ENCODE peak calls at places on chromosomes 5 and 9, in eight cellular contexts. One of them, this sample, is unnamed.

GRCh38 chr5:54902817-54903473 is 82.4 kb downstream of the ESM1 start:
- DNase-seq in NCI-H510A treated with DMSO at 0.1 percent for 48 hours: peak
- DNase-seq in iris pigment epithelial cell: peak
- DNase-seq in astrocyte: peak
- DNase-seq in activated CD4-positive, CD25-positive, alpha-beta regulatory T cell treated with anti-CD3 and anti-CD28 coated beads, Interleukin-2, amount 50 U/mL, for 16 hours: no peak
- DNase-seq in ELF-1: no peak
- DNase-seq in H4: peak
- DNase-seq in lower lobe of right lung: no peak
- DNase-seq in this sample: no peak

GRCh38 chr9:12708562-12709298 is 15.5 kb downstream of the TYRP1 start:
- DNase-seq in iris pigment epithelial cell: peak
- DNase-seq in ELF-1: no peak
- DNase-seq in activated CD4-positive, CD25-positive, alpha-beta regulatory T cell treated with anti-CD3 and anti-CD28 coated beads, Interleukin-2, amount 50 U/mL, for 16 hours: no peak
- DNase-seq in lower lobe of right lung: no peak
- DNase-seq in astrocyte: peak
- DNase-seq in H4: no peak
- DNase-seq in NCI-H510A treated with DMSO at 0.1 percent for 48 hours: no peak
- DNase-seq in this sample: no peak

GRCh38 chr5:87127426-87127825 is 140.3 kb upstream of the RASA1 start:
- DNase-seq in NCI-H510A treated with DMSO at 0.1 percent for 48 hours: no peak
- DNase-seq in iris pigment epithelial cell: peak
- DNase-seq in activated CD4-positive, CD25-positive, alpha-beta regulatory T cell treated with anti-CD3 and anti-CD28 coated beads, Interleukin-2, amount 50 U/mL, for 16 hours: no peak
- DNase-seq in astrocyte: peak
- DNase-seq in lower lobe of right lung: no peak
- DNase-seq in H4: peak
- DNase-seq in ELF-1: no peak
- DNase-seq in this sample: no peak

GRCh38 chr5:55159763-55160492 is at the start of gene GPX8:
- DNase-seq in iris pigment epithelial cell: peak
- DNase-seq in NCI-H510A treated with DMSO at 0.1 percent for 48 hours: peak
- DNase-seq in lower lobe of right lung: no peak
- DNase-seq in H4: peak
- DNase-seq in activated CD4-positive, CD25-positive, alpha-beta regulatory T cell treated with anti-CD3 and anti-CD28 coated beads, Interleukin-2, amount 50 U/mL, for 16 hours: no peak
- DNase-seq in astrocyte: peak
- DNase-seq in ELF-1: peak
- DNase-seq in this sample: no peak

GRCh38 chr9:77456829-77457437 is 191.2 kb downstream of the GNA14 start:
- DNase-seq in astrocyte: peak
- DNase-seq in lower lobe of right lung: peak
- DNase-seq in activated CD4-positive, CD25-positive, alpha-beta regulatory T cell treated with anti-CD3 and anti-CD28 coated beads, Interleukin-2, amount 50 U/mL, for 16 hours: peak
- DNase-seq in NCI-H510A treated with DMSO at 0.1 percent for 48 hours: peak
- DNase-seq in iris pigment epithelial cell: peak
- DNase-seq in ELF-1: peak
- DNase-seq in H4: peak
- DNase-seq in this sample: peak

GRCh38 chr9:22103650-22104575 is 94.8 kb upstream of the CDKN2B start:
- DNase-seq in activated CD4-positive, CD25-positive, alpha-beta regulatory T cell treated with anti-CD3 and anti-CD28 coated beads, Interleukin-2, amount 50 U/mL, for 16 hours: no peak
- DNase-seq in ELF-1: no peak
- DNase-seq in H4: no peak
- DNase-seq in iris pigment epithelial cell: peak
- DNase-seq in NCI-H510A treated with DMSO at 0.1 percent for 48 hours: no peak
- DNase-seq in lower lobe of right lung: no peak
- DNase-seq in astrocyte: peak
- DNase-seq in this sample: no peak

GRCh38 chr5:64794053-64794770 is 25.5 kb downstream of the CWC27 start:
- DNase-seq in iris pigment epithelial cell: no peak
- DNase-seq in astrocyte: no peak
- DNase-seq in ELF-1: no peak
- DNase-seq in NCI-H510A treated with DMSO at 0.1 percent for 48 hours: no peak
- DNase-seq in lower lobe of right lung: no peak
- DNase-seq in H4: no peak
- DNase-seq in activated CD4-positive, CD25-positive, alpha-beta regulatory T cell treated with anti-CD3 and anti-CD28 coated beads, Interleukin-2, amount 50 U/mL, for 16 hours: no peak
- DNase-seq in this sample: no peak

GRCh38 chr5:179259731-179260323 is 85.4 kb downstream of the ADAMTS2 start:
- DNase-seq in ELF-1: no peak
- DNase-seq in NCI-H510A treated with DMSO at 0.1 percent for 48 hours: no peak
- DNase-seq in iris pigment epithelial cell: no peak
- DNase-seq in H4: no peak
- DNase-seq in activated CD4-positive, CD25-positive, alpha-beta regulatory T cell treated with anti-CD3 and anti-CD28 coated beads, Interleukin-2, amount 50 U/mL, for 16 hours: no peak
- DNase-seq in astrocyte: no peak
- DNase-seq in lower lobe of right lung: no peak
- DNase-seq in this sample: no peak

GRCh38 chr5:61486476-61486875 is 154.4 kb downstream of the ZSWIM6 start:
- DNase-seq in lower lobe of right lung: no peak
- DNase-seq in NCI-H510A treated with DMSO at 0.1 percent for 48 hours: no peak
- DNase-seq in H4: no peak
- DNase-seq in astrocyte: peak
- DNase-seq in activated CD4-positive, CD25-positive, alpha-beta regulatory T cell treated with anti-CD3 and anti-CD28 coated beads, Interleukin-2, amount 50 U/mL, for 16 hours: no peak
- DNase-seq in ELF-1: no peak
- DNase-seq in iris pigment epithelial cell: no peak
- DNase-seq in this sample: no peak

GRCh38 chr5:154771383-154771901 is 16.3 kb downstream of the LARP1 start:
- DNase-seq in H4: peak
- DNase-seq in activated CD4-positive, CD25-positive, alpha-beta regulatory T cell treated with anti-CD3 and anti-CD28 coated beads, Interleukin-2, amount 50 U/mL, for 16 hours: no peak
- DNase-seq in iris pigment epithelial cell: peak
- DNase-seq in NCI-H510A treated with DMSO at 0.1 percent for 48 hours: no peak
- DNase-seq in lower lobe of right lung: no peak
- DNase-seq in ELF-1: peak
- DNase-seq in astrocyte: peak
- DNase-seq in this sample: no peak

GRCh38 chr5:84301535-84301934 is 83.1 kb downstream of the EDIL3 start:
- DNase-seq in H4: no peak
- DNase-seq in NCI-H510A treated with DMSO at 0.1 percent for 48 hours: no peak
- DNase-seq in ELF-1: no peak
- DNase-seq in activated CD4-positive, CD25-positive, alpha-beta regulatory T cell treated with anti-CD3 and anti-CD28 coated beads, Interleukin-2, amount 50 U/mL, for 16 hours: no peak
- DNase-seq in iris pigment epithelial cell: peak
- DNase-seq in astrocyte: peak
- DNase-seq in lower lobe of right lung: no peak
- DNase-seq in this sample: no peak

GRCh38 chr5:80240368-80240986 is 15.4 kb downstream of the SERINC5 start:
- DNase-seq in astrocyte: peak
- DNase-seq in lower lobe of right lung: no peak
- DNase-seq in iris pigment epithelial cell: no peak
- DNase-seq in activated CD4-positive, CD25-positive, alpha-beta regulatory T cell treated with anti-CD3 and anti-CD28 coated beads, Interleukin-2, amount 50 U/mL, for 16 hours: no peak
- DNase-seq in H4: no peak
- DNase-seq in NCI-H510A treated with DMSO at 0.1 percent for 48 hours: no peak
- DNase-seq in ELF-1: no peak
- DNase-seq in this sample: no peak

GRCh38 chr5:135526924-135527323 is 8.8 kb downstream of the NEUROG1 start:
- DNase-seq in NCI-H510A treated with DMSO at 0.1 percent for 48 hours: no peak
- DNase-seq in H4: no peak
- DNase-seq in lower lobe of right lung: no peak
- DNase-seq in activated CD4-positive, CD25-positive, alpha-beta regulatory T cell treated with anti-CD3 and anti-CD28 coated beads, Interleukin-2, amount 50 U/mL, for 16 hours: no peak
- DNase-seq in astrocyte: no peak
- DNase-seq in ELF-1: no peak
- DNase-seq in iris pigment epithelial cell: no peak
- DNase-seq in this sample: no peak

GRCh38 chr9:134635431-134636141 is 6.0 kb upstream of the COL5A1 start:
- DNase-seq in activated CD4-positive, CD25-positive, alpha-beta regulatory T cell treated with anti-CD3 and anti-CD28 coated beads, Interleukin-2, amount 50 U/mL, for 16 hours: no peak
- DNase-seq in NCI-H510A treated with DMSO at 0.1 percent for 48 hours: no peak
- DNase-seq in astrocyte: no peak
- DNase-seq in lower lobe of right lung: peak
- DNase-seq in ELF-1: no peak
- DNase-seq in H4: no peak
- DNase-seq in iris pigment epithelial cell: no peak
- DNase-seq in this sample: no peak

GRCh38 chr9:125401317-125401716 is 139.7 kb downstream of the GAPVD1 start:
- DNase-seq in iris pigment epithelial cell: no peak
- DNase-seq in astrocyte: no peak
- DNase-seq in NCI-H510A treated with DMSO at 0.1 percent for 48 hours: no peak
- DNase-seq in activated CD4-positive, CD25-positive, alpha-beta regulatory T cell treated with anti-CD3 and anti-CD28 coated beads, Interleukin-2, amount 50 U/mL, for 16 hours: no peak
- DNase-seq in H4: no peak
- DNase-seq in lower lobe of right lung: no peak
- DNase-seq in ELF-1: no peak
- DNase-seq in this sample: no peak

GRCh38 chr9:121261107-121261460 is 6.9 kb upstream of the GSN start:
- DNase-seq in H4: peak
- DNase-seq in ELF-1: peak
- DNase-seq in astrocyte: no peak
- DNase-seq in activated CD4-positive, CD25-positive, alpha-beta regulatory T cell treated with anti-CD3 and anti-CD28 coated beads, Interleukin-2, amount 50 U/mL, for 16 hours: no peak
- DNase-seq in NCI-H510A treated with DMSO at 0.1 percent for 48 hours: no peak
- DNase-seq in iris pigment epithelial cell: no peak
- DNase-seq in lower lobe of right lung: no peak
- DNase-seq in this sample: no peak

GRCh38 chr5:132225165-132226032 is 2.3 kb downstream of the P4HA2 start:
- DNase-seq in iris pigment epithelial cell: peak
- DNase-seq in NCI-H510A treated with DMSO at 0.1 percent for 48 hours: peak
- DNase-seq in H4: peak
- DNase-seq in lower lobe of right lung: no peak
- DNase-seq in activated CD4-positive, CD25-positive, alpha-beta regulatory T cell treated with anti-CD3 and anti-CD28 coated beads, Interleukin-2, amount 50 U/mL, for 16 hours: no peak
- DNase-seq in ELF-1: no peak
- DNase-seq in astrocyte: peak
- DNase-seq in this sample: peak

GRCh38 chr5:15821506-15821905 is 321.5 kb downstream of the FBXL7 start:
- DNase-seq in lower lobe of right lung: no peak
- DNase-seq in iris pigment epithelial cell: peak
- DNase-seq in NCI-H510A treated with DMSO at 0.1 percent for 48 hours: no peak
- DNase-seq in H4: no peak
- DNase-seq in activated CD4-positive, CD25-positive, alpha-beta regulatory T cell treated with anti-CD3 and anti-CD28 coated beads, Interleukin-2, amount 50 U/mL, for 16 hours: no peak
- DNase-seq in astrocyte: peak
- DNase-seq in ELF-1: no peak
- DNase-seq in this sample: no peak

GRCh38 chr9:117926031-117926655 is 221.9 kb downstream of the TLR4 start:
- DNase-seq in ELF-1: no peak
- DNase-seq in iris pigment epithelial cell: peak
- DNase-seq in astrocyte: peak
- DNase-seq in NCI-H510A treated with DMSO at 0.1 percent for 48 hours: no peak
- DNase-seq in H4: no peak
- DNase-seq in lower lobe of right lung: no peak
- DNase-seq in activated CD4-positive, CD25-positive, alpha-beta regulatory T cell treated with anti-CD3 and anti-CD28 coated beads, Interleukin-2, amount 50 U/mL, for 16 hours: no peak
- DNase-seq in this sample: no peak

GRCh38 chr5:10593531-10594181 is 29.8 kb downstream of the ANKRD33B start:
- DNase-seq in H4: no peak
- DNase-seq in lower lobe of right lung: no peak
- DNase-seq in iris pigment epithelial cell: no peak
- DNase-seq in activated CD4-positive, CD25-positive, alpha-beta regulatory T cell treated with anti-CD3 and anti-CD28 coated beads, Interleukin-2, amount 50 U/mL, for 16 hours: no peak
- DNase-seq in ELF-1: no peak
- DNase-seq in astrocyte: no peak
- DNase-seq in NCI-H510A treated with DMSO at 0.1 percent for 48 hours: no peak
- DNase-seq in this sample: no peak

GRCh38 chr9:132677976-132678375 is 7.7 kb downstream of the GTF3C4 start:
- DNase-seq in ELF-1: no peak
- DNase-seq in lower lobe of right lung: no peak
- DNase-seq in activated CD4-positive, CD25-positive, alpha-beta regulatory T cell treated with anti-CD3 and anti-CD28 coated beads, Interleukin-2, amount 50 U/mL, for 16 hours: no peak
- DNase-seq in iris pigment epithelial cell: no peak
- DNase-seq in H4: no peak
- DNase-seq in NCI-H510A treated with DMSO at 0.1 percent for 48 hours: no peak
- DNase-seq in astrocyte: no peak
- DNase-seq in this sample: no peak

GRCh38 chr5:106121972-106122605 is 1548.6 kb downstream of the EFNA5 start:
- DNase-seq in iris pigment epithelial cell: peak
- DNase-seq in ELF-1: peak
- DNase-seq in NCI-H510A treated with DMSO at 0.1 percent for 48 hours: no peak
- DNase-seq in lower lobe of right lung: no peak
- DNase-seq in activated CD4-positive, CD25-positive, alpha-beta regulatory T cell treated with anti-CD3 and anti-CD28 coated beads, Interleukin-2, amount 50 U/mL, for 16 hours: no peak
- DNase-seq in astrocyte: no peak
- DNase-seq in H4: peak
- DNase-seq in this sample: no peak

This sample was measured in thoracic aorta.